ENCODE peak calls at places on chromosomes 11 and 22, in ten cellular contexts. One of them, this sample, is unnamed.

GRCh38 chr11:64571410-64572091 is 19.5 kb upstream of the SLC22A12 start:
- DNase-seq in dorsolateral prefrontal cortex: no peak
- DNase-seq in heart right ventricle: no peak
- DNase-seq in lower lobe of right lung: peak; percentile 32
- DNase-seq in upper lobe of right lung: peak; percentile 52
- DNase-seq in CD8-positive, alpha-beta memory T cell: no peak
- DNase-seq in OCI-LY7: no peak
- DNase-seq in sigmoid colon: no peak
- DNase-seq in spleen: peak; percentile 45
- DNase-seq in pancreas: no peak
- DNase-seq in this sample: peak; percentile 91

GRCh38 chr11:75766449-75767227 is 1.9 kb upstream of the DGAT2 start:
- DNase-seq in dorsolateral prefrontal cortex: no peak
- DNase-seq in heart right ventricle: no peak
- DNase-seq in lower lobe of right lung: no peak
- DNase-seq in upper lobe of right lung: no peak
- DNase-seq in CD8-positive, alpha-beta memory T cell: no peak
- DNase-seq in OCI-LY7: no peak
- DNase-seq in sigmoid colon: peak; percentile 30
- DNase-seq in spleen: no peak
- DNase-seq in pancreas: no peak
- DNase-seq in this sample: no peak

GRCh38 chr11:130486981-130487380 is 38.5 kb downstream of the ADAMTS15 start:
- DNase-seq in dorsolateral prefrontal cortex: no peak
- DNase-seq in heart right ventricle: no peak
- DNase-seq in lower lobe of right lung: peak; percentile 55
- DNase-seq in upper lobe of right lung: no peak
- DNase-seq in CD8-positive, alpha-beta memory T cell: no peak
- DNase-seq in OCI-LY7: no peak
- DNase-seq in sigmoid colon: no peak
- DNase-seq in spleen: no peak
- DNase-seq in pancreas: no peak
- DNase-seq in this sample: no peak

GRCh38 chr11:82996966-82997606 is 74.6 kb downstream of the RAB30 start:
- DNase-seq in dorsolateral prefrontal cortex: no peak
- DNase-seq in heart right ventricle: no peak
- DNase-seq in lower lobe of right lung: no peak
- DNase-seq in upper lobe of right lung: no peak
- DNase-seq in CD8-positive, alpha-beta memory T cell: no peak
- DNase-seq in OCI-LY7: peak; percentile 52
- DNase-seq in sigmoid colon: no peak
- DNase-seq in spleen: no peak
- DNase-seq in pancreas: peak; percentile 68
- DNase-seq in this sample: no peak

GRCh38 chr11:122248939-122249338 is 132.9 kb upstream of the BLID start:
- DNase-seq in dorsolateral prefrontal cortex: no peak
- DNase-seq in heart right ventricle: no peak
- DNase-seq in lower lobe of right lung: no peak
- DNase-seq in upper lobe of right lung: no peak
- DNase-seq in CD8-positive, alpha-beta memory T cell: no peak
- DNase-seq in OCI-LY7: no peak
- DNase-seq in sigmoid colon: no peak
- DNase-seq in spleen: no peak
- DNase-seq in pancreas: no peak
- DNase-seq in this sample: peak; percentile 76

GRCh38 chr11:116853461-116854073 is 16.1 kb upstream of the APOA1 start:
- DNase-seq in dorsolateral prefrontal cortex: no peak
- DNase-seq in heart right ventricle: no peak
- DNase-seq in lower lobe of right lung: no peak
- DNase-seq in upper lobe of right lung: no peak
- DNase-seq in CD8-positive, alpha-beta memory T cell: peak; percentile 77
- DNase-seq in OCI-LY7: peak; percentile 71
- DNase-seq in sigmoid colon: no peak
- DNase-seq in spleen: no peak
- DNase-seq in pancreas: no peak
- DNase-seq in this sample: no peak

GRCh38 chr11:14969922-14970323 is 2.2 kb downstream of the CALCA start:
- DNase-seq in dorsolateral prefrontal cortex: no peak
- DNase-seq in heart right ventricle: no peak
- DNase-seq in lower lobe of right lung: no peak
- DNase-seq in upper lobe of right lung: peak; percentile 72
- DNase-seq in CD8-positive, alpha-beta memory T cell: peak; percentile 54
- DNase-seq in OCI-LY7: peak; percentile 21
- DNase-seq in sigmoid colon: no peak
- DNase-seq in spleen: peak; percentile 79
- DNase-seq in pancreas: peak; percentile 44
- DNase-seq in this sample: no peak

GRCh38 chr11:129974237-129974636 is 28.4 kb downstream of the PRDM10 start:
- DNase-seq in dorsolateral prefrontal cortex: no peak
- DNase-seq in heart right ventricle: no peak
- DNase-seq in lower lobe of right lung: no peak
- DNase-seq in upper lobe of right lung: no peak
- DNase-seq in CD8-positive, alpha-beta memory T cell: no peak
- DNase-seq in OCI-LY7: no peak
- DNase-seq in sigmoid colon: no peak
- DNase-seq in spleen: no peak
- DNase-seq in pancreas: no peak
- DNase-seq in this sample: no peak

GRCh38 chr11:64419818-64420485 is 61.0 kb downstream of the RPS6KA4 start:
- DNase-seq in dorsolateral prefrontal cortex: no peak
- DNase-seq in heart right ventricle: peak; percentile 41
- DNase-seq in lower lobe of right lung: no peak
- DNase-seq in upper lobe of right lung: no peak
- DNase-seq in CD8-positive, alpha-beta memory T cell: no peak
- DNase-seq in OCI-LY7: no peak
- DNase-seq in sigmoid colon: no peak
- DNase-seq in spleen: no peak
- DNase-seq in pancreas: no peak
- DNase-seq in this sample: no peak

GRCh38 chr11:65644837-65645236 is 6.9 kb downstream of the SIPA1 start:
- DNase-seq in dorsolateral prefrontal cortex: no peak
- DNase-seq in heart right ventricle: no peak
- DNase-seq in lower lobe of right lung: no peak
- DNase-seq in upper lobe of right lung: no peak
- DNase-seq in CD8-positive, alpha-beta memory T cell: no peak
- DNase-seq in OCI-LY7: no peak
- DNase-seq in sigmoid colon: no peak
- DNase-seq in spleen: peak; percentile 74
- DNase-seq in pancreas: no peak
- DNase-seq in this sample: peak; percentile 72
- H3K27ac ChIP-seq in dorsolateral prefrontal cortex: no peak overlapping the region
- H3K27ac ChIP-seq in heart right ventricle: no peak overlapping the region
- H3K27ac ChIP-seq in lower lobe of right lung: no peak overlapping the region
- H3K27ac ChIP-seq in upper lobe of right lung: no peak overlapping the region
- H3K27ac ChIP-seq in CD8-positive, alpha-beta memory T cell: no peak overlapping the region
- H3K27ac ChIP-seq in OCI-LY7: no peak overlapping the region
- H3K27ac ChIP-seq in sigmoid colon: no peak overlapping the region
- H3K27ac ChIP-seq in spleen: no peak overlapping the region
- H3K27ac ChIP-seq in pancreas: no peak overlapping the region
- H3K27ac ChIP-seq in this sample: no peak overlapping the region

DNA sequence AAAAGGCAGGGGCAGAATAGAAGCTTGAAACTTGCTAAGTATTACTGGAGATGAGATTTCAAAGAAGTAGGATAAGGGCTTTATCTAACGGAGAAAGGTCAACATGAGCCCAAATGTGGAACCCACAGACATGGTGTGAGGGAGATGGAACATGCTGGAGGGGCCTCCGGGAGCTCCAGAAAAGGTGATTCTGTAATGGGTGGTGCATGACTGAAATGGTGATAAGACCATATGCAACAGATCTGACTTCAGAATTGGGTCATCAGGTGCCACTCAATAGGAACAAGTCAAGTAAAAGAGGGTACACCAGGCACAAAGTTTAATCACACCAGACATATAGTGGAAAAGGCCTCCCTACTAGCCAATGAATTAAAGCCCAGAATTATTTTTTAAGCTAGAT is 7.9 kb upstream of the CEP295 start:
- DNase-seq in dorsolateral prefrontal cortex: no peak
- DNase-seq in heart right ventricle: no peak
- DNase-seq in lower lobe of right lung: no peak
- DNase-seq in upper lobe of right lung: no peak
- DNase-seq in CD8-positive, alpha-beta memory T cell: no peak
- DNase-seq in OCI-LY7: no peak
- DNase-seq in sigmoid colon: no peak
- DNase-seq in spleen: no peak
- DNase-seq in pancreas: no peak
- DNase-seq in this sample: no peak
- H3K27ac ChIP-seq in dorsolateral prefrontal cortex: no peak overlapping the region
- H3K27ac ChIP-seq in heart right ventricle: no peak overlapping the region
- H3K27ac ChIP-seq in lower lobe of right lung: no peak overlapping the region
- H3K27ac ChIP-seq in upper lobe of right lung: no peak overlapping the region
- H3K27ac ChIP-seq in CD8-positive, alpha-beta memory T cell: no peak overlapping the region
- H3K27ac ChIP-seq in OCI-LY7: no peak overlapping the region
- H3K27ac ChIP-seq in sigmoid colon: no peak overlapping the region
- H3K27ac ChIP-seq in spleen: no peak overlapping the region
- H3K27ac ChIP-seq in pancreas: no peak overlapping the region
- H3K27ac ChIP-seq in this sample: no peak overlapping the region

GRCh38 chr11:47280860-47281259 is 10.9 kb downstream of the MADD start:
- DNase-seq in dorsolateral prefrontal cortex: no peak
- DNase-seq in heart right ventricle: no peak
- DNase-seq in lower lobe of right lung: no peak
- DNase-seq in upper lobe of right lung: no peak
- DNase-seq in CD8-positive, alpha-beta memory T cell: no peak
- DNase-seq in OCI-LY7: no peak
- DNase-seq in sigmoid colon: no peak
- DNase-seq in spleen: no peak
- DNase-seq in pancreas: no peak
- DNase-seq in this sample: no peak

GRCh38 chr11:47284151-47284550 is 14.2 kb downstream of the MADD start:
- DNase-seq in dorsolateral prefrontal cortex: no peak
- DNase-seq in heart right ventricle: no peak
- DNase-seq in lower lobe of right lung: no peak
- DNase-seq in upper lobe of right lung: no peak
- DNase-seq in CD8-positive, alpha-beta memory T cell: no peak
- DNase-seq in OCI-LY7: no peak
- DNase-seq in sigmoid colon: peak; percentile 20
- DNase-seq in spleen: no peak
- DNase-seq in pancreas: no peak
- DNase-seq in this sample: no peak

GRCh38 chr11:47278769-47279168 is 8.8 kb downstream of the MADD start:
- DNase-seq in dorsolateral prefrontal cortex: no peak
- DNase-seq in heart right ventricle: no peak
- DNase-seq in lower lobe of right lung: no peak
- DNase-seq in upper lobe of right lung: no peak
- DNase-seq in CD8-positive, alpha-beta memory T cell: no peak
- DNase-seq in OCI-LY7: no peak
- DNase-seq in sigmoid colon: no peak
- DNase-seq in spleen: no peak
- DNase-seq in pancreas: no peak
- DNase-seq in this sample: no peak

GRCh38 chr11:47280099-47280498 is 10.2 kb downstream of the MADD start:
- DNase-seq in dorsolateral prefrontal cortex: no peak
- DNase-seq in heart right ventricle: no peak
- DNase-seq in lower lobe of right lung: no peak
- DNase-seq in upper lobe of right lung: no peak
- DNase-seq in CD8-positive, alpha-beta memory T cell: no peak
- DNase-seq in OCI-LY7: no peak
- DNase-seq in sigmoid colon: no peak
- DNase-seq in spleen: no peak
- DNase-seq in pancreas: no peak
- DNase-seq in this sample: no peak

GRCh38 chr11:47282462-47282861 is 12.5 kb downstream of the MADD start:
- DNase-seq in dorsolateral prefrontal cortex: no peak
- DNase-seq in heart right ventricle: no peak
- DNase-seq in lower lobe of right lung: no peak
- DNase-seq in upper lobe of right lung: no peak
- DNase-seq in CD8-positive, alpha-beta memory T cell: no peak
- DNase-seq in OCI-LY7: no peak
- DNase-seq in sigmoid colon: peak; percentile 11
- DNase-seq in spleen: no peak
- DNase-seq in pancreas: no peak
- DNase-seq in this sample: no peak
- H3K27ac ChIP-seq in dorsolateral prefrontal cortex: no peak overlapping the region
- H3K27ac ChIP-seq in heart right ventricle: no peak overlapping the region
- H3K27ac ChIP-seq in lower lobe of right lung: no peak overlapping the region
- H3K27ac ChIP-seq in upper lobe of right lung: no peak overlapping the region
- H3K27ac ChIP-seq in CD8-positive, alpha-beta memory T cell: no peak overlapping the region
- H3K27ac ChIP-seq in OCI-LY7: no peak overlapping the region
- H3K27ac ChIP-seq in sigmoid colon: no peak overlapping the region
- H3K27ac ChIP-seq in spleen: no peak overlapping the region
- H3K27ac ChIP-seq in pancreas: no peak overlapping the region
- H3K27ac ChIP-seq in this sample: no peak overlapping the region

GRCh38 chr22:37855462-37855861 is 6.2 kb downstream of the EIF3L start:
- DNase-seq in dorsolateral prefrontal cortex: no peak
- DNase-seq in heart right ventricle: no peak
- DNase-seq in lower lobe of right lung: no peak
- DNase-seq in upper lobe of right lung: no peak
- DNase-seq in CD8-positive, alpha-beta memory T cell: no peak
- DNase-seq in OCI-LY7: no peak
- DNase-seq in sigmoid colon: no peak
- DNase-seq in spleen: no peak
- DNase-seq in pancreas: no peak
- DNase-seq in this sample: no peak

GRCh38 chr22:37854946-37855345 is 5.7 kb downstream of the EIF3L start:
- DNase-seq in dorsolateral prefrontal cortex: no peak
- DNase-seq in heart right ventricle: no peak
- DNase-seq in lower lobe of right lung: no peak
- DNase-seq in upper lobe of right lung: no peak
- DNase-seq in CD8-positive, alpha-beta memory T cell: no peak
- DNase-seq in OCI-LY7: no peak
- DNase-seq in sigmoid colon: no peak
- DNase-seq in spleen: no peak
- DNase-seq in pancreas: peak; percentile 57
- DNase-seq in this sample: no peak

GRCh38 chr22:37862570-37863325 is 13.5 kb downstream of the EIF3L start:
- DNase-seq in dorsolateral prefrontal cortex: no peak
- DNase-seq in heart right ventricle: no peak
- DNase-seq in lower lobe of right lung: no peak
- DNase-seq in upper lobe of right lung: no peak
- DNase-seq in CD8-positive, alpha-beta memory T cell: no peak
- DNase-seq in OCI-LY7: no peak
- DNase-seq in sigmoid colon: no peak
- DNase-seq in spleen: no peak
- DNase-seq in pancreas: no peak
- DNase-seq in this sample: no peak

GRCh38 chr22:37865510-37865909 is 16.3 kb downstream of the EIF3L start:
- DNase-seq in dorsolateral prefrontal cortex: no peak
- DNase-seq in heart right ventricle: no peak
- DNase-seq in lower lobe of right lung: no peak
- DNase-seq in upper lobe of right lung: no peak
- DNase-seq in CD8-positive, alpha-beta memory T cell: no peak
- DNase-seq in OCI-LY7: no peak
- DNase-seq in sigmoid colon: no peak
- DNase-seq in spleen: no peak
- DNase-seq in pancreas: no peak
- DNase-seq in this sample: no peak

DNA sequence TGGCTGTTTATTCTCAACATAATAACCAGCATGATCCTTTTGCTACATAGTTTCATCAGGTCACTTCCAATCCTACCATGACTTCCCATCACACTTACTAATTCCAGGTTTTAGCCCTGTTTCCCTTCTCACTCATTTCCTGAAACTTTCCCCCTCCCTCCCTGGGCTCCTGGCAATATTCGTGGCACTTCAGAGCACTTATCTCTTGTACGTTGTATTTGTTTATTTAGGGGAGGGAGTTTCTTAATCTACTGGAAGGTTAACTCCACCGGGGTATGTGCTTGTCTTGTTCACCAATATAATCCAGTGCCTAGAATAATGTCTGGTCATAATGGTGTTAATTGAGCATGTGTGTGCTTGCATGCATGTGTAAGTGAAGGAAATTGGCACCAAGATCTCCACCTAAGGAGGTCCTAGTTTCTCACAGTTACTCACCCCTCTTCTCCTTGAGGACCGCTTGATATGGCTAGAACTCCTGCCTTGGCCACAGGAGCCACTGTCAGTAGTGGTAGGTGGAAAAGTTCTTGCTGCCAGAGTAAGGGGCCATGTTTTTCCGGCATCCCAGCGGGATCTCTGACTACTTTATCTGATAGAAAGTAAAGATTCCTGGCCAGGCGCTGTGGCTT is 11.7 kb downstream of the EIF3L start:
- DNase-seq in dorsolateral prefrontal cortex: no peak
- DNase-seq in heart right ventricle: no peak
- DNase-seq in lower lobe of right lung: no peak
- DNase-seq in upper lobe of right lung: no peak
- DNase-seq in CD8-positive, alpha-beta memory T cell: no peak
- DNase-seq in OCI-LY7: no peak
- DNase-seq in sigmoid colon: no peak
- DNase-seq in spleen: no peak
- DNase-seq in pancreas: peak; percentile 56
- DNase-seq in this sample: no peak
- H3K27ac ChIP-seq in dorsolateral prefrontal cortex: no peak overlapping the region
- H3K27ac ChIP-seq in heart right ventricle: peak overlapping the region; percentile 28
- H3K27ac ChIP-seq in lower lobe of right lung: peak overlapping the region; percentile 14
- H3K27ac ChIP-seq in upper lobe of right lung: no peak overlapping the region
- H3K27ac ChIP-seq in CD8-positive, alpha-beta memory T cell: no peak overlapping the region
- H3K27ac ChIP-seq in OCI-LY7: no peak overlapping the region
- H3K27ac ChIP-seq in sigmoid colon: peak overlapping the region; percentile 74
- H3K27ac ChIP-seq in spleen: no peak overlapping the region
- H3K27ac ChIP-seq in pancreas: peak overlapping the region; percentile 77
- H3K27ac ChIP-seq in this sample: no peak overlapping the region